ENCODE peak calls at places on chromosomes 7 and 10, in six cellular contexts. One of them, this sample, is unnamed.

GRCh38 chr10:120475844-120476791 is 19.1 kb downstream of the PLPP4 start:
- DNase-seq in colonic mucosa: no peak
- DNase-seq in testis: no peak
- DNase-seq in transverse colon: peak; percentile 9
- DNase-seq in IMR-90: no peak
- DNase-seq in mesendoderm: no peak
- DNase-seq in this sample: no peak

GRCh38 chr7:84665339-84665738 is 470.8 kb upstream of the SEMA3A start:
- DNase-seq in mesendoderm: no peak
- DNase-seq in transverse colon: no peak
- DNase-seq in IMR-90: no peak
- DNase-seq in testis: no peak
- DNase-seq in colonic mucosa: no peak
- DNase-seq in this sample: no peak

GRCh38 chr7:106281919-106282318 is 2.9 kb downstream of the NAMPT start:
- DNase-seq in colonic mucosa: no peak
- DNase-seq in testis: no peak
- DNase-seq in transverse colon: no peak
- DNase-seq in IMR-90: no peak
- DNase-seq in mesendoderm: no peak
- DNase-seq in this sample: no peak

GRCh38 chr7:3259711-3260424 is 41.2 kb upstream of the SDK1 start:
- DNase-seq in testis: no peak
- DNase-seq in transverse colon: no peak
- DNase-seq in colonic mucosa: no peak
- DNase-seq in mesendoderm: no peak
- DNase-seq in IMR-90: peak; percentile 78
- DNase-seq in this sample: no peak

GRCh38 chr7:2717293-2717904 is 29.4 kb downstream of the AMZ1 start:
- DNase-seq in mesendoderm: no peak
- DNase-seq in transverse colon: peak; percentile 77
- DNase-seq in colonic mucosa: peak; percentile 83
- DNase-seq in testis: peak; percentile 65
- DNase-seq in IMR-90: peak; percentile 62
- DNase-seq in this sample: no peak

GRCh38 chr7:70480913-70481579 is 650.9 kb upstream of the GALNT17 start:
- DNase-seq in mesendoderm: no peak
- DNase-seq in transverse colon: no peak
- DNase-seq in IMR-90: no peak
- DNase-seq in colonic mucosa: no peak
- DNase-seq in testis: no peak
- DNase-seq in this sample: no peak

GRCh38 chr7:112763996-112764395 is 26.2 kb downstream of the TMEM168 start:
- DNase-seq in IMR-90: no peak
- DNase-seq in transverse colon: no peak
- DNase-seq in testis: no peak
- DNase-seq in colonic mucosa: no peak
- DNase-seq in mesendoderm: no peak
- DNase-seq in this sample: no peak

GRCh38 chr10:11444531-11445228 is 166.8 kb downstream of the USP6NL start:
- DNase-seq in transverse colon: no peak
- DNase-seq in IMR-90: no peak
- DNase-seq in mesendoderm: no peak
- DNase-seq in colonic mucosa: no peak
- DNase-seq in testis: no peak
- DNase-seq in this sample: no peak

GRCh38 chr7:87878208-87878735 is 2.0 kb downstream of the DBF4 start:
- DNase-seq in testis: no peak
- DNase-seq in IMR-90: peak; percentile 31
- DNase-seq in mesendoderm: peak; percentile 2
- DNase-seq in colonic mucosa: no peak
- DNase-seq in transverse colon: no peak
- DNase-seq in this sample: no peak

GRCh38 chr7:4226166-4226857 is 455.8 kb upstream of the FOXK1 start:
- DNase-seq in colonic mucosa: no peak
- DNase-seq in IMR-90: no peak
- DNase-seq in testis: no peak
- DNase-seq in transverse colon: no peak
- DNase-seq in mesendoderm: peak; percentile 69
- DNase-seq in this sample: no peak

GRCh38 chr10:118944959-118945622 is 84.4 kb upstream of the NANOS1 start:
- DNase-seq in colonic mucosa: no peak
- DNase-seq in mesendoderm: peak; percentile 43
- DNase-seq in testis: no peak
- DNase-seq in transverse colon: no peak
- DNase-seq in IMR-90: no peak
- DNase-seq in this sample: peak; percentile 10

GRCh38 chr7:81447351-81447952 is 322.4 kb downstream of the HGF start:
- DNase-seq in transverse colon: peak; percentile 16
- DNase-seq in mesendoderm: peak; percentile 69
- DNase-seq in testis: peak; percentile 63
- DNase-seq in colonic mucosa: peak; percentile 48
- DNase-seq in IMR-90: peak; percentile 70
- DNase-seq in this sample: no peak

GRCh38 chr7:80533287-80533686 is 21.4 kb upstream of the GNAT3 start:
- DNase-seq in mesendoderm: peak; percentile 55
- DNase-seq in testis: no peak
- DNase-seq in transverse colon: no peak
- DNase-seq in colonic mucosa: no peak
- DNase-seq in IMR-90: peak; percentile 44
- DNase-seq in this sample: no peak

GRCh38 chr10:25743832-25744231 is 190.2 kb upstream of the MYO3A start:
- DNase-seq in transverse colon: no peak
- DNase-seq in IMR-90: no peak
- DNase-seq in testis: no peak
- DNase-seq in mesendoderm: no peak
- DNase-seq in colonic mucosa: no peak
- DNase-seq in this sample: no peak

GRCh38 chr7:88254721-88255120 is 34.9 kb upstream of the SRI start:
- DNase-seq in transverse colon: no peak
- DNase-seq in colonic mucosa: no peak
- DNase-seq in mesendoderm: no peak
- DNase-seq in IMR-90: no peak
- DNase-seq in testis: no peak
- DNase-seq in this sample: no peak

GRCh38 chr7:33220231-33220630 is 90.9 kb downstream of the BBS9 start:
- DNase-seq in transverse colon: no peak
- DNase-seq in testis: no peak
- DNase-seq in IMR-90: no peak
- DNase-seq in mesendoderm: no peak
- DNase-seq in colonic mucosa: no peak
- DNase-seq in this sample: no peak

GRCh38 chr7:3042861-3043489 is 692 bp downstream of the CARD11 start:
- DNase-seq in colonic mucosa: peak; percentile 55
- DNase-seq in IMR-90: no peak
- DNase-seq in mesendoderm: peak; percentile 65
- DNase-seq in transverse colon: peak; percentile 54
- DNase-seq in testis: no peak
- DNase-seq in this sample: no peak

GRCh38 chr10:130179640-130180039 is 43.4 kb downstream of the GLRX3 start:
- DNase-seq in mesendoderm: peak; percentile 89
- DNase-seq in IMR-90: peak; percentile 78
- DNase-seq in colonic mucosa: no peak
- DNase-seq in testis: peak; percentile 60
- DNase-seq in transverse colon: no peak
- DNase-seq in this sample: no peak

GRCh38 chr7:123768493-123768892 is 19.7 kb upstream of the WASL start:
- DNase-seq in testis: no peak
- DNase-seq in colonic mucosa: no peak
- DNase-seq in IMR-90: no peak
- DNase-seq in transverse colon: no peak
- DNase-seq in mesendoderm: no peak
- DNase-seq in this sample: no peak

GRCh38 chr7:75943864-75944263 is 28.9 kb downstream of the POR start:
- DNase-seq in colonic mucosa: peak; percentile 46
- DNase-seq in mesendoderm: no peak
- DNase-seq in IMR-90: peak; percentile 65
- DNase-seq in testis: no peak
- DNase-seq in transverse colon: peak; percentile 41
- DNase-seq in this sample: no peak

GRCh38 chr10:92729886-92730285 is 40.1 kb downstream of the HHEX start:
- DNase-seq in testis: no peak
- DNase-seq in colonic mucosa: no peak
- DNase-seq in IMR-90: no peak
- DNase-seq in transverse colon: no peak
- DNase-seq in mesendoderm: no peak
- DNase-seq in this sample: no peak

GRCh38 chr7:44982970-44983369 is 4.2 kb upstream of the MYO1G start:
- DNase-seq in mesendoderm: no peak
- DNase-seq in transverse colon: no peak
- DNase-seq in colonic mucosa: no peak
- DNase-seq in testis: no peak
- DNase-seq in IMR-90: no peak
- DNase-seq in this sample: no peak

GRCh38 chr10:124339951-124340760 is 78.6 kb downstream of the OAT start:
- DNase-seq in mesendoderm: no peak
- DNase-seq in transverse colon: no peak
- DNase-seq in IMR-90: peak; percentile 64
- DNase-seq in colonic mucosa: no peak
- DNase-seq in testis: peak; percentile 21
- DNase-seq in this sample: no peak

GRCh38 chr7:124893140-124893810 is 36.4 kb downstream of the POT1 start:
- DNase-seq in colonic mucosa: no peak
- DNase-seq in IMR-90: no peak
- DNase-seq in mesendoderm: peak; percentile 4
- DNase-seq in testis: no peak
- DNase-seq in transverse colon: no peak
- DNase-seq in this sample: no peak

GRCh38 chr7:69880848-69881247 is 282.6 kb downstream of the AUTS2 start:
- DNase-seq in colonic mucosa: no peak
- DNase-seq in testis: no peak
- DNase-seq in IMR-90: no peak
- DNase-seq in transverse colon: no peak
- DNase-seq in mesendoderm: no peak
- DNase-seq in this sample: no peak

GRCh38 chr10:117318909-117319308 is 56.3 kb downstream of the PDZD8 start:
- DNase-seq in transverse colon: no peak
- DNase-seq in mesendoderm: no peak
- DNase-seq in IMR-90: peak; percentile 35
- DNase-seq in testis: no peak
- DNase-seq in colonic mucosa: no peak
- DNase-seq in this sample: no peak

GRCh38 chr10:68073631-68074403 is 1.3 kb downstream of the HERC4 start:
- DNase-seq in transverse colon: no peak
- DNase-seq in mesendoderm: no peak
- DNase-seq in colonic mucosa: no peak
- DNase-seq in testis: no peak
- DNase-seq in IMR-90: peak; percentile 31
- DNase-seq in this sample: no peak

DNA sequence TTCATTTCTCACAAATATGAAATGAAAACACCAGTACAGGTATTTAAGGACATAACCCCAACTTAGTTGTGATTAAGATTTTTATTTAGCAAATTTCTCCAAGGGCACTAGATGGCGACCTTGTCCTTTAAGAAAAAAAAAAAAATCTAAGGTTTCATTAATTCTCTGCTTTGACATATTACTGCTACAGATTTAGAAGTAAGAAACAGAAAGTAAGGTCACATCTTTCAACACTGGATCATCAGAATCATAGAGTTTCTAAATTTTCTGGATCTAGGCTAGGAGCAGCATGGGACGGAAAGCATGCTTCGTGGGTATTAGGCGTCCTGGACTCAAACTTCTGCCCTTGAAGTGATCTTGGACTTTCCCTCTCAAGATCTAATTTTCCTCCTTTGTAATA is 85.5 kb upstream of the PRKG1 start:
- DNase-seq in colonic mucosa: no peak
- DNase-seq in IMR-90: peak; percentile 53
- DNase-seq in transverse colon: no peak
- DNase-seq in testis: no peak
- DNase-seq in mesendoderm: peak; percentile 14
- DNase-seq in this sample: no peak
- H3K27ac ChIP-seq in colonic mucosa: peak overlapping the region; percentile 41
- H3K27ac ChIP-seq in IMR-90: peak overlapping the region; percentile 33
- H3K27ac ChIP-seq in transverse colon: no peak overlapping the region
- H3K27ac ChIP-seq in testis: no peak overlapping the region
- H3K27ac ChIP-seq in mesendoderm: no peak overlapping the region
- H3K27ac ChIP-seq in this sample: no peak overlapping the region

GRCh38 chr7:151624246-151624928 is 104.7 kb upstream of the RHEB start:
- DNase-seq in IMR-90: no peak
- DNase-seq in transverse colon: no peak
- DNase-seq in mesendoderm: peak; percentile 62
- DNase-seq in colonic mucosa: no peak
- DNase-seq in testis: no peak
- DNase-seq in this sample: no peak
- H3K4me1 ChIP-seq in IMR-90: no peaks in the 10 kb centered on the region
- H3K4me1 ChIP-seq in transverse colon: peaks cover 6% of the 10 kb centered on the region
- H3K4me1 ChIP-seq in mesendoderm: no peaks in the 10 kb centered on the region
- H3K4me1 ChIP-seq in colonic mucosa: no peaks in the 10 kb centered on the region
- H3K4me1 ChIP-seq in testis: no peaks in the 10 kb centered on the region
- H3K4me1 ChIP-seq in this sample: peaks cover 3% of the 10 kb centered on the region

GRCh38 chr10:51246156-51246555 is 171.9 kb downstream of the PRKG1 start:
- DNase-seq in transverse colon: no peak
- DNase-seq in IMR-90: no peak
- DNase-seq in testis: no peak
- DNase-seq in colonic mucosa: no peak
- DNase-seq in mesendoderm: no peak
- DNase-seq in this sample: no peak

GRCh38 chr10:51242393-51242792 is 168.1 kb downstream of the PRKG1 start:
- DNase-seq in testis: no peak
- DNase-seq in transverse colon: no peak
- DNase-seq in mesendoderm: no peak
- DNase-seq in colonic mucosa: no peak
- DNase-seq in IMR-90: no peak
- DNase-seq in this sample: no peak

GRCh38 chr10:51244308-51244707 is 170.0 kb downstream of the PRKG1 start:
- DNase-seq in mesendoderm: peak; percentile 61
- DNase-seq in IMR-90: no peak
- DNase-seq in testis: no peak
- DNase-seq in transverse colon: no peak
- DNase-seq in colonic mucosa: no peak
- DNase-seq in this sample: no peak

GRCh38 chr10:51250278-51250914 is 176.1 kb downstream of the PRKG1 start:
- DNase-seq in IMR-90: no peak
- DNase-seq in mesendoderm: no peak
- DNase-seq in colonic mucosa: no peak
- DNase-seq in testis: no peak
- DNase-seq in transverse colon: no peak
- DNase-seq in this sample: no peak

DNA sequence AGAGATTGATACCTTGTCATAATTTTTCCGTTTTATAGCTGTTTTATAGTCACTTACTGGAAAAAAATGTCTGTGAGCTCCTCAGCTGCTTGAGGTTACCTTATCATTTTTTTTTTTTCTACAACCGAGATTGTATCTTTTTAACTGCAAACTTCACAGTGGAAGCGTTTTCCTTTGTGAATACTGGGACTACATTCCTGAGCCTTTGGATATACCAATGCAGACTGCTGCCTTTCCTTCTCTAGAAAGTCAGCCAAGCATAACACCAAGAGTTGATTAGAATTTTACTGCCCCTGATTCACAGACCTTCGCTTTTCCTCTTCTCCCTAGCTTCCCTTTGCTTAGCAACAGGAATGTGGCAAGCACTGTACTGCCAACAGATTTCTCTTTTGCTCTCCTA is 170.5 kb downstream of the PRKG1 start:
- DNase-seq in transverse colon: no peak
- DNase-seq in IMR-90: peak; percentile 83
- DNase-seq in mesendoderm: peak; percentile 93
- DNase-seq in colonic mucosa: no peak
- DNase-seq in testis: no peak
- DNase-seq in this sample: no peak
- H3K4me3 ChIP-seq in transverse colon: no peak overlapping the region
- H3K4me3 ChIP-seq in IMR-90: no peak overlapping the region
- H3K4me3 ChIP-seq in mesendoderm: no peak overlapping the region
- H3K4me3 ChIP-seq in colonic mucosa: no peak overlapping the region
- H3K4me3 ChIP-seq in testis: no peak overlapping the region
- H3K4me3 ChIP-seq in this sample: no peak overlapping the region

GRCh38 chr7:100157334-100158228 is 942 bp downstream of the TRAPPC14 start:
- DNase-seq in IMR-90: peak; percentile 64
- DNase-seq in transverse colon: peak; percentile 58
- DNase-seq in mesendoderm: peak; percentile 89
- DNase-seq in colonic mucosa: no peak
- DNase-seq in testis: peak; percentile 57
- DNase-seq in this sample: no peak
- H3K27ac ChIP-seq in IMR-90: peak overlapping the region; percentile 46
- H3K27ac ChIP-seq in transverse colon: peak overlapping the region; percentile 91
- H3K27ac ChIP-seq in mesendoderm: peak overlapping the region; percentile 79
- H3K27ac ChIP-seq in colonic mucosa: peak overlapping the region; percentile 86
- H3K27ac ChIP-seq in testis: peak overlapping the region; percentile 73
- H3K27ac ChIP-seq in this sample: peak overlapping the region; percentile 71

This sample was measured in lung.